ENCODE peak calls at places on chromosomes 12 and 14, in five cellular contexts. I, J, C, E and Q are unnamed samples.

GRCh38 chr12:88503344-88503743 is 76.9 kb downstream of the KITLG start:
- DNase-seq in J (no peak), E (no peak), I (no peak), C (peak), Q (no peak)

GRCh38 chr12:19018302-19018980 is 111.1 kb upstream of the PLEKHA5 start:
- DNase-seq in C (no peak), E (no peak), I (no peak), J (no peak), Q (peak)

GRCh38 chr14:73789996-73790581 is 61.5 kb upstream of the PTGR2 start:
- DNase-seq in C (no peak), I (no peak), J (no peak), E (no peak), Q (peak)

GRCh38 chr14:42676636-42677035 is 1070.0 kb downstream of the LRFN5 start:
- DNase-seq in E (no peak), C (no peak), J (no peak), I (no peak), Q (no peak)

GRCh38 chr12:111645433-111645832 is 40.3 kb downstream of the BRAP start:
- DNase-seq in E (no peak), J (no peak), C (no peak), I (no peak), Q (peak)

GRCh38 chr14:61568572-61569011 is 126.7 kb upstream of the HIF1A start:
- DNase-seq in C (no peak), E (no peak), J (peak), I (no peak), Q (peak)

GRCh38 chr12:9115731-9116689 is at the start of gene A2M:
- DNase-seq in I (no peak), C (no peak), E (no peak), J (no peak), Q (no peak)

GRCh38 chr12:68270358-68270757 is 17.0 kb upstream of the IL22 start:
- DNase-seq in C (no peak), I (no peak), J (no peak), E (no peak), Q (no peak)

GRCh38 chr12:1583421-1584078 is 10.8 kb downstream of the FBXL14 start:
- DNase-seq in I (peak), J (peak), C (peak), E (peak), Q (peak)

GRCh38 chr12:23141335-23141734 is 516.4 kb downstream of the ETNK1 start:
- DNase-seq in E (no peak), I (no peak), C (no peak), J (no peak), Q (no peak)

GRCh38 chr12:103858335-103858734 is 17.3 kb upstream of the NT5DC3 start:
- DNase-seq in I (no peak), E (no peak), C (no peak), J (no peak), Q (no peak)

GRCh38 chr14:51821822-51822221 is 38.6 kb upstream of the GNG2 start:
- DNase-seq in I (no peak), J (no peak), E (no peak), C (no peak), Q (peak)